ENCODE peak calls at places on chromosome 1, in six cellular contexts. Y, I, O, X, P and A are unnamed samples.
A peak's percentile ranks its signal among the peaks of the same experiment; 100 is the strongest.

GRCh38 chr1:51329443-51330325 is 678 bp downstream of the TTC39A start:
- DNase-seq in I (no peak), P (no peak), X (peak; percentile 58), Y (no peak), O (no peak), A (no peak)

GRCh38 chr1:214473392-214473791 is 78.0 kb downstream of the PTPN14 start:
- DNase-seq in P (no peak), I (no peak), X (no peak), Y (peak; percentile 70), O (peak; percentile 34), A (peak; percentile 80)

GRCh38 chr1:204619721-204620120 is 65.8 kb downstream of the LRRN2 start:
- DNase-seq in P (no peak), Y (no peak), O (no peak), X (no peak), I (no peak), A (no peak)

GRCh38 chr1:234969630-234970370 is 158.8 kb downstream of the TOMM20 start:
- DNase-seq in P (no peak), X (peak; percentile 68), I (peak; percentile 73), Y (peak; percentile 93), O (no peak), A (peak; percentile 54)

GRCh38 chr1:167126811-167127210 is 32.9 kb downstream of the STYXL2 start:
- DNase-seq in P (no peak), O (no peak), Y (no peak), I (no peak), X (peak; percentile 77), A (no peak)

GRCh38 chr1:152410599-152410998 is 3.5 kb downstream of the CRNN start:
- DNase-seq in O (no peak), I (no peak), X (no peak), P (no peak), Y (peak; percentile 36), A (no peak)

GRCh38 chr1:168057921-168058320 is 78.8 kb downstream of the GPR161 start:
- DNase-seq in O (no peak), I (no peak), P (no peak), X (no peak), Y (peak; percentile 11), A (peak; percentile 15)

GRCh38 chr1:43705334-43705733 is 2.0 kb upstream of the ST3GAL3 start:
- DNase-seq in O (no peak), P (no peak), I (no peak), X (no peak), Y (no peak), A (no peak)

DNA sequence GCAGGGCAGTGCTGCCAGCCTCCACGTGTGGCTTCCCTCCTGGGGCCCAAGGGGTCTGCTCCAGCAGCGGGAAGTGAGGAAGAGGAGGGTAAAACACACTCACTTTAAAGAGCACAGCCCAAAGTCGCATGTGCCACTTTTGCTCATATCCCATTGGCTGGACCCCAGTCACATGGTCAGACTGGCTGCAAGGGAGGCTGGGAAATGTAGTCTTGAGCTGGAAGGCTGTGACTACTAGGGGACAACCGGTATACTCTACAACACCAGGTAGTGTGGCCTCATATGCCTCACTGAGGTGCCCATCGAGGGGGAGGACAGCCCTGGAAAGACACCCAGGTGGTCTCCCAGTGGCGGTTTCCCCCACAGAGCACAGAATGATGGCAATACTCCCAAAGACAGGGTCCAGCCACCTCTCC is 45.2 kb downstream of the CAMK2N1 start:
- DNase-seq in O (no peak), X (peak; percentile 76), P (no peak), Y (peak; percentile 40), I (no peak), A (peak; percentile 52)
- H3K4me3 ChIP-seq in O (no peak overlapping the region), X (no peak overlapping the region), P (no peak overlapping the region), Y (no peak overlapping the region), I (no peak overlapping the region), A (no peak overlapping the region)

GRCh38 chr1:99531578-99532570 is 114.0 kb upstream of the PALMD start:
- DNase-seq in O (no peak), I (no peak), P (no peak), Y (no peak), X (no peak), A (no peak)

GRCh38 chr1:99529002-99529401 is 116.9 kb upstream of the PALMD start:
- DNase-seq in X (no peak), P (no peak), Y (no peak), I (no peak), O (no peak), A (peak; percentile 54)

GRCh38 chr1:99525313-99525712 is 120.6 kb upstream of the PALMD start:
- DNase-seq in P (no peak), O (no peak), Y (no peak), X (no peak), I (no peak), A (no peak)

GRCh38 chr1:99527545-99527944 is 118.4 kb upstream of the PALMD start:
- DNase-seq in Y (no peak), X (no peak), P (no peak), I (no peak), O (no peak), A (no peak)

GRCh38 chr1:99527078-99527477 is 118.8 kb upstream of the PALMD start:
- DNase-seq in I (no peak), O (no peak), Y (peak; percentile 27), P (no peak), X (no peak), A (peak; percentile 19)
- TF ChIP-seq CTCF in I (peak; percentile 16), O (peak; percentile 40), Y (peak; percentile 48), P (no peak), X (peak; percentile 6), A (peak; percentile 30)

GRCh38 chr1:153804112-153804511 is 28.9 kb downstream of the SLC27A3 start:
- DNase-seq in P (peak; percentile 42), Y (no peak), O (no peak), I (no peak), X (no peak), A (no peak)

GRCh38 chr1:153805929-153806750 is 30.9 kb downstream of the SLC27A3 start:
- DNase-seq in O (no peak), X (peak; percentile 8), I (no peak), Y (no peak), P (peak; percentile 40), A (no peak)

GRCh38 chr1:153803479-153804056 is 28.4 kb downstream of the SLC27A3 start:
- DNase-seq in O (no peak), Y (no peak), P (peak; percentile 48), X (no peak), I (no peak), A (no peak)

GRCh38 chr1:153801786-153802697 is 26.8 kb downstream of the SLC27A3 start:
- DNase-seq in Y (no peak), P (peak; percentile 46), X (peak; percentile 10), I (no peak), O (no peak), A (no peak)

GRCh38 chr1:153805042-153805745 is 30.0 kb downstream of the SLC27A3 start:
- DNase-seq in Y (peak; percentile 65), I (peak; percentile 54), P (peak; percentile 75), X (peak; percentile 48), O (peak; percentile 53), A (peak; percentile 96)
- H3K4me3 ChIP-seq in Y (no peak overlapping the region), I (no peak overlapping the region), P (no peak overlapping the region), X (no peak overlapping the region), O (no peak overlapping the region), A (no peak overlapping the region)

GRCh38 chr1:41280189-41281032 is 38.3 kb upstream of the SCMH1 start:
- DNase-seq in X (no peak), Y (no peak), I (no peak), P (no peak), O (no peak), A (no peak)
- TF ChIP-seq CTCF in X (no peak), Y (no peak), I (no peak), P (no peak), O (no peak), A (no peak)

GRCh38 chr1:31041529-31041928 is 24.0 kb downstream of the PUM1 start:
- DNase-seq in O (no peak), Y (no peak), I (no peak), X (no peak), P (no peak), A (no peak)
- H3K4me3 ChIP-seq in O (no peak overlapping the region), Y (no peak overlapping the region), I (no peak overlapping the region), X (no peak overlapping the region), P (no peak overlapping the region), A (no peak overlapping the region)

GRCh38 chr1:175192630-175193338 is at the start of gene KIAA0040:
- DNase-seq in Y (peak; percentile 17), O (no peak), X (peak; percentile 69), I (no peak), P (peak; percentile 85), A (peak; percentile 76)
- TF ChIP-seq CTCF in Y (no peak), O (no peak), X (no peak), I (no peak), P (no peak), A (no peak)

GRCh38 chr1:54334996-54335395 is 71.2 kb downstream of the SSBP3 start:
- DNase-seq in I (peak; percentile 52), Y (peak; percentile 51), O (no peak), X (no peak), P (no peak), A (no peak)
- H3K4me3 ChIP-seq in I (peak overlapping the region; percentile 36), Y (peak overlapping the region; percentile 56), O (no peak overlapping the region), X (no peak overlapping the region), P (peak overlapping the region; percentile 41), A (no peak overlapping the region)

DNA sequence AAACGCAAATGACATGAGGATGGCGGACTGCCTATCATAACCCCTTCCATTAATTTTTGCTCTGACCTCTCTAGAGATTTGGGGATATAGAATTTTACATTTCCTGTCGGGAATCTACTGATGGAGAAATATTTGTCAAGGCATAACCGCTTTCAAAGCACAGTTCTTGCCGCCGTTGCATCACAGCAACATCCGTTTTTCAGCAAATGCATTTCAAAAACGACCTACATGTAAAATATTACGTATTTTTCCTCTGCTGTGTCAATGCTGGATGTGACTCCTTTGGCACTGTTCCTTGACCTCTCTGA is 4.9 kb downstream of the MIER1 start:
- DNase-seq in Y (no peak), O (no peak), P (no peak), X (no peak), I (no peak), A (no peak)
- TF ChIP-seq CTCF in Y (no peak), O (no peak), P (no peak), X (no peak), I (no peak), A (no peak)